ENCODE peak calls at places on chromosome 3, in six cellular contexts. X is stomach; M is aorta; F is GM23248; Z is CD8-positive, alpha-beta T cell; I is heart right ventricle. B is an unnamed sample.

GRCh38 chr3:41404601-41405000 is 205.3 kb downstream of the CTNNB1 start:
- DNase-seq in I (no peak), F (no peak), M (no peak), Z (no peak), X (no peak), B (no peak)

GRCh38 chr3:9779721-9780450 is 10.1 kb upstream of the CAMK1 start:
- DNase-seq in F (no peak), X (no peak), I (no peak), M (peak; percentile 61), Z (peak; percentile 28), B (no peak)

GRCh38 chr3:47909607-47910006 is 106.6 kb downstream of the MAP4 start:
- DNase-seq in M (no peak), Z (no peak), I (no peak), X (no peak), F (no peak), B (no peak)

GRCh38 chr3:178546079-178546478 is 9.8 kb downstream of the KCNMB2 start:
- DNase-seq in Z (no peak), X (no peak), F (no peak), I (no peak), M (no peak), B (no peak)

GRCh38 chr3:152021951-152022461 is 148.6 kb downstream of the SUCNR1 start:
- DNase-seq in I (no peak), X (no peak), Z (no peak), F (peak; percentile 81), M (no peak), B (peak; percentile 48)

GRCh38 chr3:65597225-65597951 is 441.3 kb downstream of the MAGI1 start:
- DNase-seq in I (peak; percentile 46), M (peak; percentile 75), F (peak; percentile 43), X (peak; percentile 34), Z (no peak), B (peak; percentile 39)

GRCh38 chr3:11159421-11159904 is 5.2 kb downstream of the HRH1 start:
- DNase-seq in M (no peak), Z (no peak), F (peak; percentile 96), X (no peak), I (no peak), B (peak; percentile 73)

GRCh38 chr3:101154386-101154785 is 161.2 kb upstream of the ABI3BP start:
- DNase-seq in F (no peak), X (no peak), Z (no peak), I (no peak), M (no peak), B (no peak)

GRCh38 chr3:142623209-142623608 is 27.0 kb downstream of the PLS1 start:
- DNase-seq in I (no peak), X (no peak), M (no peak), Z (no peak), F (no peak), B (no peak)

GRCh38 chr3:135018171-135018923 is 223.3 kb downstream of the EPHB1 start:
- DNase-seq in Z (no peak), I (no peak), F (no peak), X (no peak), M (no peak), B (no peak)

GRCh38 chr3:9250236-9250635 is 790 bp upstream of the SRGAP3 start:
- DNase-seq in I (no peak), Z (no peak), F (peak; percentile 5), M (no peak), X (no peak), B (no peak)

GRCh38 chr3:142027713-142028112 is 121.6 kb downstream of the TFDP2 start:
- DNase-seq in X (no peak), F (peak; percentile 75), I (no peak), Z (no peak), M (no peak), B (peak; percentile 29)

GRCh38 chr3:30548605-30549004 is 57.8 kb upstream of the TGFBR2 start:
- DNase-seq in M (no peak), Z (no peak), I (no peak), X (no peak), F (peak; percentile 21), B (no peak)

GRCh38 chr3:127173516-127174166 is 19.3 kb upstream of the PRR23E start:
- DNase-seq in M (peak; percentile 61), I (no peak), F (no peak), X (no peak), Z (no peak), B (no peak)

GRCh38 chr3:123392871-123393620 is 55.8 kb downstream of the ADCY5 start:
- DNase-seq in F (no peak), I (no peak), M (no peak), Z (no peak), X (no peak), B (no peak)

GRCh38 chr3:125055913-125056705 is at the start of gene HEG1:
- DNase-seq in F (peak; percentile 95), I (peak; percentile 93), Z (peak; percentile 74), X (peak; percentile 81), M (peak; percentile 97), B (peak; percentile 83)

GRCh38 chr3:36480916-36481648 is 100.8 kb downstream of the STAC start:
- DNase-seq in Z (no peak), M (no peak), X (no peak), I (no peak), F (peak; percentile 88), B (no peak)

GRCh38 chr3:151434151-151434890 is 26.5 kb downstream of the IGSF10 start:
- DNase-seq in M (no peak), I (no peak), Z (no peak), F (peak; percentile 96), X (no peak), B (no peak)

GRCh38 chr3:138389144-138389601 is 40.8 kb downstream of the MRAS start:
- DNase-seq in Z (no peak), F (peak; percentile 26), X (no peak), I (no peak), M (no peak), B (no peak)

GRCh38 chr3:2514031-2514430 is 415.4 kb downstream of the CNTN4 start:
- DNase-seq in I (no peak), Z (no peak), X (no peak), M (no peak), F (no peak), B (no peak)

GRCh38 chr3:38046027-38046426 is 7.0 kb downstream of the DLEC1 start:
- DNase-seq in I (no peak), M (no peak), X (no peak), Z (no peak), F (no peak), B (no peak)

GRCh38 chr3:24688446-24689148 is 193.9 kb upstream of the THRB start:
- DNase-seq in X (no peak), I (no peak), F (peak; percentile 39), M (no peak), Z (no peak), B (peak; percentile 53)

GRCh38 chr3:8266679-8267267 is 234.8 kb upstream of the LMCD1 start:
- DNase-seq in X (no peak), I (no peak), Z (no peak), M (no peak), F (peak; percentile 2), B (no peak)

GRCh38 chr3:88713233-88713691 is 394.2 kb upstream of the EPHA3 start:
- DNase-seq in M (no peak), Z (no peak), F (no peak), X (no peak), I (no peak), B (no peak)

GRCh38 chr3:100269410-100270217 is 8.8 kb downstream of the TBC1D23 start:
- DNase-seq in M (no peak), Z (no peak), I (no peak), F (peak; percentile 95), X (no peak), B (peak; percentile 70)

GRCh38 chr3:146638718-146639117 is 33.6 kb upstream of the PLSCR5 start:
- DNase-seq in I (no peak), X (no peak), F (peak; percentile 39), M (no peak), Z (no peak), B (no peak)

GRCh38 chr3:124786491-124787241 is 56.4 kb downstream of the UMPS start:
- DNase-seq in I (no peak), M (peak; percentile 31), Z (no peak), X (no peak), F (peak; percentile 63), B (no peak)

GRCh38 chr3:110814170-110815007 is 257.2 kb upstream of the NECTIN3 start:
- DNase-seq in F (peak; percentile 90), X (no peak), Z (peak; percentile 21), I (no peak), M (no peak), B (peak; percentile 95)
- H3K4me3 ChIP-seq in F (peak overlapping the region; percentile 48), X (no peak overlapping the region), Z (no peak overlapping the region), I (no peak overlapping the region), M (no peak overlapping the region), B (no peak overlapping the region)

GRCh38 chr3:43041517-43041916 is 62.4 kb downstream of the GASK1A start:
- DNase-seq in X (no peak), M (no peak), F (no peak), I (no peak), Z (no peak), B (no peak)

GRCh38 chr3:43043071-43043766 is 62.7 kb downstream of the POMGNT2 start:
- DNase-seq in Z (no peak), I (no peak), F (peak; percentile 14), X (no peak), M (no peak), B (no peak)

GRCh38 chr3:43043793-43044192 is 62.1 kb downstream of the POMGNT2 start:
- DNase-seq in F (no peak), X (no peak), Z (no peak), M (no peak), I (no peak), B (no peak)

GRCh38 chr3:43048470-43048869 is 57.4 kb downstream of the POMGNT2 start:
- DNase-seq in X (no peak), M (no peak), I (no peak), F (no peak), Z (no peak), B (no peak)

DNA sequence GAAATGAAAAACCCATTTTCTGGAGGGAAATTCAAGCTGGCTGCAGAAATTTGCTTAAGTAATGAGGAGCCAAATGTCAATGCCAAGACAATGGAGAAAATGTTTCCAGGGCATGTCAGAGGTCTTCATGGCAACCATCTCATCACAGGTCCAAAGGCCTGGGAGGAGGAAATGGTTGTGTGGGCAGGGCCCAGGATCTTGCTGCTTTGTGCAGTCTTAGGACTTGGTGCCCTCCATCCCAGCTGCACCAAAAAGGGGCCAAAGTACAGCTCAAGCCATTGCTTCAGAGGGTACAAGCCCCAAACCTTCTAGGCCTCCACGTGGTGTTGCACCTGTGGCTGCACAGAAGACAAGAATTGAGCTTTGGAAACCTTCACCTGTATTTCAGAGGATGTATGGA is 59.3 kb downstream of the POMGNT2 start:
- DNase-seq in F (no peak), I (no peak), X (no peak), Z (no peak), M (no peak), B (no peak)
- H3K9me3 ChIP-seq in F (peaks cover 6% of the 10 kb centered on the region), I (peaks cover 68% of the 10 kb centered on the region), X (peaks cover 14% of the 10 kb centered on the region), Z (peaks cover 8% of the 10 kb centered on the region), M (peaks cover 6% of the 10 kb centered on the region), B (peaks cover 2% of the 10 kb centered on the region)

GRCh38 chr3:170868577-170869239 is 1.3 kb downstream of the RPL22L1 start:
- DNase-seq in F (peak; percentile 24), I (no peak), X (no peak), M (no peak), Z (no peak), B (no peak)
- H3K4me3 ChIP-seq in F (peak overlapping the region; percentile 91), I (no peak overlapping the region), X (peak overlapping the region; percentile 63), M (peak overlapping the region; percentile 77), Z (peak overlapping the region; percentile 73), B (peak overlapping the region; percentile 51)

GRCh38 chr3:163132111-163132510 is 1635.5 kb downstream of the OTOL1 start:
- DNase-seq in Z (no peak), X (no peak), M (no peak), F (no peak), I (no peak), B (no peak)

GRCh38 chr3:163126115-163126514 is 1629.5 kb downstream of the OTOL1 start:
- DNase-seq in Z (no peak), M (no peak), X (no peak), I (no peak), F (no peak), B (no peak)

GRCh38 chr3:163129287-163129686 is 1632.7 kb downstream of the OTOL1 start:
- DNase-seq in X (no peak), F (no peak), M (no peak), I (no peak), Z (no peak), B (no peak)
- H3K9me3 ChIP-seq in X (peaks cover 8% of the 10 kb centered on the region), F (no peaks in the 10 kb centered on the region), M (peaks cover 2% of the 10 kb centered on the region), I (peaks cover 64% of the 10 kb centered on the region), Z (no peaks in the 10 kb centered on the region), B (no peaks in the 10 kb centered on the region)

B was measured in SJSA1.